ENCODE peak calls at places on chromosomes 6 and 20, in six cellular contexts. S is PC-3; W is hypothalamus; Y is DMS153; I is iris pigment epithelial cell; U is activated effector memory CD4-positive, alpha-beta T cell treated with Interleukin-2 at 50 U/mL for 16 hours. V is an unnamed sample.

GRCh38 chr6:46821348-46821992 is 28.3 kb downstream of the MEP1A start:
- DNase-seq in S (no peak), W (no peak), Y (peak), I (no peak), U (no peak), V (no peak)

GRCh38 chr6:134949927-134950326 is at the start of gene ALDH8A1:
- DNase-seq in S (no peak), W (no peak), Y (no peak), I (no peak), U (no peak), V (no peak)

GRCh38 chr6:46612645-46613044 is 40.0 kb downstream of the CYP39A1 start:
- DNase-seq in S (no peak), W (no peak), Y (no peak), I (no peak), U (no peak), V (no peak)

GRCh38 chr20:63639093-63639860 is 12.4 kb upstream of the GMEB2 start:
- DNase-seq in S (no peak), W (no peak), Y (no peak), I (no peak), U (peak), V (no peak)

GRCh38 chr6:156780117-156780641 is 3.0 kb downstream of the ARID1B start:
- DNase-seq in S (peak), W (peak), Y (peak), I (peak), U (peak), V (peak)

GRCh38 chr20:18611492-18611891 is 23.6 kb downstream of the DTD1 start:
- DNase-seq in S (no peak), W (no peak), Y (no peak), I (no peak), U (no peak), V (no peak)

GRCh38 chr6:154266560-154267134 is 90.0 kb downstream of the IPCEF1 start:
- DNase-seq in S (no peak), W (no peak), Y (no peak), I (no peak), U (no peak), V (no peak)

GRCh38 chr6:23445157-23445710 is 680.8 kb upstream of the NRSN1 start:
- DNase-seq in S (no peak), W (no peak), Y (no peak), I (peak), U (no peak), V (no peak)

GRCh38 chr20:10682939-10683338 is 9.1 kb upstream of the JAG1 start:
- DNase-seq in S (no peak), W (no peak), Y (no peak), I (peak), U (no peak), V (no peak)

GRCh38 chr6:87698618-87699017 is 3.4 kb downstream of the AKIRIN2 start:
- DNase-seq in S (peak), W (no peak), Y (no peak), I (peak), U (no peak), V (no peak)

GRCh38 chr6:11201015-11201414 is 31.5 kb downstream of the NEDD9 start:
- DNase-seq in S (no peak), W (no peak), Y (no peak), I (no peak), U (no peak), V (no peak)

GRCh38 chr20:51955756-51956155 is 153.4 kb upstream of the SALL4 start:
- DNase-seq in S (no peak), W (no peak), Y (no peak), I (peak), U (no peak), V (no peak)

GRCh38 chr6:112906737-112907136 is 559.6 kb downstream of the RFPL4B start:
- DNase-seq in S (no peak), W (no peak), Y (no peak), I (peak), U (no peak), V (no peak)

GRCh38 chr6:118869894-118870665 is 23.9 kb upstream of the ASF1A start:
- DNase-seq in S (no peak), W (no peak), Y (no peak), I (peak), U (no peak), V (no peak)

V was measured in NCI-H748 treated with DMSO at 0.1 percent for 48 hours.